ENCODE peak calls at places on chromosome 4, in five cellular contexts. H is hippocampal formation; O is GM23248; Y is Right ventricle myocardium superior; K is stimulated activated CD4-positive, alpha-beta T cell treated with anti-CD3 and anti-CD28 coated beads, Interleukin-2, amount 100 ng/mL, for 24 hours. D is an unnamed sample.

GRCh38 chr4:75845992-75846391 is 56.3 kb downstream of the PPEF2 start:
- DNase-seq in H (no peak), O (no peak), Y (no peak), K (no peak), D (no peak)

GRCh38 chr4:182090186-182090585 is 153.0 kb upstream of the TENM3 start:
- DNase-seq in H (no peak), O (no peak), Y (no peak), K (no peak), D (no peak)

GRCh38 chr4:99893991-99894981 is at the start of gene LAMTOR3:
- DNase-seq in H (peak), O (peak), Y (peak), K (peak), D (peak)

GRCh38 chr4:21628116-21628515 is 320.5 kb downstream of the KCNIP4 start:
- DNase-seq in H (no peak), O (no peak), Y (no peak), K (no peak), D (no peak)

GRCh38 chr4:10738826-10739489 is 54.4 kb upstream of the CLNK start:
- DNase-seq in H (no peak), O (no peak), Y (no peak), K (no peak), D (no peak)

GRCh38 chr4:95979961-95980876 is 140.3 kb downstream of the PDHA2 start:
- DNase-seq in H (no peak), O (no peak), Y (peak), K (no peak), D (no peak)

GRCh38 chr4:139887962-139888735 is 222.5 kb downstream of the MGST2 start:
- DNase-seq in H (no peak), O (no peak), Y (no peak), K (no peak), D (no peak)

GRCh38 chr4:133969202-133969873 is 232.3 kb downstream of the PABPC4L start:
- DNase-seq in H (no peak), O (peak), Y (no peak), K (no peak), D (no peak)

GRCh38 chr4:30744957-30745640 is 24.9 kb downstream of the PCDH7 start:
- DNase-seq in H (no peak), O (peak), Y (no peak), K (no peak), D (no peak)

GRCh38 chr4:10123227-10124101 is 6.9 kb upstream of the WDR1 start:
- DNase-seq in H (no peak), O (no peak), Y (peak), K (peak), D (no peak)

GRCh38 chr4:38002451-38003071 is 42.4 kb downstream of the PTTG2 start:
- DNase-seq in H (no peak), O (peak), Y (no peak), K (no peak), D (no peak)

GRCh38 chr4:133624744-133625143 is 475.6 kb downstream of the PCDH10 start:
- DNase-seq in H (no peak), O (no peak), Y (no peak), K (no peak), D (no peak)

GRCh38 chr4:181820518-181820917 is 422.7 kb upstream of the TENM3 start:
- DNase-seq in H (no peak), O (no peak), Y (no peak), K (no peak), D (no peak)

GRCh38 chr4:118206627-118207026 is 146.2 kb downstream of the PRSS12 start:
- DNase-seq in H (no peak), O (no peak), Y (no peak), K (no peak), D (no peak)

GRCh38 chr4:153428816-153429592 is 37.2 kb upstream of the TMEM131L start:
- DNase-seq in H (no peak), O (no peak), Y (no peak), K (no peak), D (no peak)

GRCh38 chr4:120922390-120923200 is at the start of gene PRDM5:
- DNase-seq in H (no peak), O (peak), Y (peak), K (peak), D (peak)

GRCh38 chr4:131091896-131092295 is 1995.9 kb downstream of the C4orf33 start:
- DNase-seq in H (peak), O (peak), Y (no peak), K (no peak), D (no peak)

GRCh38 chr4:174259580-174259979 is 23.9 kb downstream of the FBXO8 start:
- DNase-seq in H (no peak), O (no peak), Y (no peak), K (no peak), D (no peak)

GRCh38 chr4:152258804-152259708 is 276.8 kb downstream of the FBXW7 start:
- DNase-seq in H (no peak), O (peak), Y (no peak), K (no peak), D (no peak)

GRCh38 chr4:100034265-100034664 is 84.2 kb upstream of the H2AZ1 start:
- DNase-seq in H (no peak), O (no peak), Y (no peak), K (no peak), D (no peak)

GRCh38 chr4:89024051-89024675 is 32.8 kb downstream of the FAM13A start:
- DNase-seq in H (peak), O (peak), Y (no peak), K (peak), D (no peak)

GRCh38 chr4:20217521-20217920 is 34.2 kb upstream of the SLIT2 start:
- DNase-seq in H (no peak), O (peak), Y (no peak), K (no peak), D (no peak)

GRCh38 chr4:25103423-25103822 is 56.8 kb downstream of the SEPSECS start:
- DNase-seq in H (no peak), O (no peak), Y (peak), K (no peak), D (no peak)

D was measured in caudate nucleus.